ENCODE peak calls at places on chromosomes 5 and 9, in six cellular contexts. Y, R, A, T, E and P are unnamed samples.

GRCh38 chr9:134056483-134057310 is 11.1 kb downstream of the BRD3 start:
- DNase-seq in Y (peak), E (peak), A (no peak), T (peak), R (no peak), P (no peak)

GRCh38 chr9:77883846-77884771 is 147.5 kb downstream of the GNAQ start:
- DNase-seq in T (no peak), R (no peak), Y (no peak), A (peak), E (no peak), P (peak)

GRCh38 chr9:68619056-68619455 is 78.4 kb upstream of the TMEM252 start:
- DNase-seq in Y (no peak), E (no peak), A (no peak), R (no peak), T (no peak), P (no peak)

GRCh38 chr9:121883281-121884056 is 209.6 kb downstream of the TTLL11 start:
- DNase-seq in A (peak), E (no peak), T (no peak), R (no peak), Y (no peak), P (peak)

GRCh38 chr5:179533024-179533423 is 17.3 kb upstream of the RUFY1 start:
- DNase-seq in E (no peak), Y (no peak), A (no peak), T (no peak), R (no peak), P (no peak)

GRCh38 chr9:126148523-126148870 is 178.1 kb upstream of the MVB12B start:
- DNase-seq in R (no peak), Y (no peak), A (no peak), E (no peak), T (no peak), P (no peak)

GRCh38 chr9:70013598-70014196 is 30.0 kb upstream of the MAMDC2 start:
- DNase-seq in Y (no peak), T (no peak), R (no peak), E (peak), A (peak), P (no peak)

GRCh38 chr9:38068866-38069628 is at the start of gene SHB:
- DNase-seq in T (peak), A (peak), R (peak), E (peak), Y (peak), P (peak)

GRCh38 chr5:154368041-154368800 is 77.6 kb upstream of the SAP30L start:
- DNase-seq in E (peak), T (no peak), R (peak), A (peak), Y (peak), P (peak)

GRCh38 chr5:96942911-96943310 is 7.0 kb downstream of the LNPEP start:
- DNase-seq in E (no peak), Y (no peak), T (no peak), R (no peak), A (peak), P (no peak)

GRCh38 chr5:83306572-83307241 is 164.8 kb upstream of the VCAN start:
- DNase-seq in T (no peak), E (peak), Y (peak), R (no peak), A (peak), P (peak)

GRCh38 chr9:84301851-84302250 is 38.7 kb downstream of the SLC28A3 start:
- DNase-seq in Y (no peak), T (no peak), E (no peak), A (peak), R (no peak), P (no peak)

GRCh38 chr5:14914603-14915277 is 43.2 kb upstream of the ANKH start:
- DNase-seq in E (no peak), A (peak), T (no peak), R (no peak), Y (no peak), P (peak)

GRCh38 chr5:145854651-145855258 is 18.1 kb downstream of the GRXCR2 start:
- DNase-seq in A (peak), T (no peak), Y (no peak), R (peak), E (no peak), P (peak)

GRCh38 chr5:42596817-42597216 is 159.8 kb upstream of the CCDC152 start:
- DNase-seq in R (no peak), E (no peak), T (no peak), Y (no peak), A (no peak), P (no peak)

GRCh38 chr5:73912755-73913365 is 286.9 kb downstream of the ARHGEF28 start:
- DNase-seq in T (no peak), R (no peak), A (peak), E (no peak), Y (no peak), P (no peak)

GRCh38 chr5:43993634-43994395 is 390.8 kb downstream of the NNT start:
- DNase-seq in T (no peak), R (no peak), E (no peak), Y (no peak), A (no peak), P (no peak)

GRCh38 chr5:28408186-28408585 is 1369.8 kb upstream of the CDH9 start:
- DNase-seq in A (no peak), E (no peak), T (no peak), Y (no peak), R (peak), P (peak)

GRCh38 chr5:63145167-63145566 is 566.5 kb downstream of the LRRC70 start:
- DNase-seq in T (peak), A (no peak), R (no peak), Y (no peak), E (no peak), P (no peak)

GRCh38 chr9:117868594-117868993 is 164.4 kb downstream of the TLR4 start:
- DNase-seq in Y (no peak), A (no peak), R (no peak), T (no peak), E (no peak), P (no peak)

GRCh38 chr9:131562032-131562959 is 17.0 kb downstream of the PRRT1B start:
- DNase-seq in R (no peak), Y (no peak), T (no peak), A (peak), E (no peak), P (no peak)

GRCh38 chr5:174159327-174160247 is 114.1 kb downstream of the NSG2 start:
- DNase-seq in R (peak), T (no peak), Y (no peak), E (no peak), A (no peak), P (peak)

GRCh38 chr9:93612796-93613154 is 36.4 kb downstream of the PHF2 start:
- DNase-seq in T (no peak), E (no peak), Y (no peak), R (no peak), A (no peak), P (no peak)

GRCh38 chr9:132814937-132815336 is 63.1 kb downstream of the AK8 start:
- DNase-seq in Y (no peak), T (peak), E (no peak), R (no peak), A (no peak), P (no peak)

GRCh38 chr5:170467000-170467707 is 36.7 kb upstream of the KCNIP1 start:
- DNase-seq in E (no peak), Y (no peak), A (peak), T (no peak), R (peak), P (peak)

GRCh38 chr5:99320461-99320860 is 391.7 kb upstream of the CHD1 start:
- DNase-seq in A (no peak), Y (no peak), R (peak), T (no peak), E (no peak), P (no peak)

GRCh38 chr5:59816901-59817300 is 76.6 kb downstream of the PDE4D start:
- DNase-seq in R (no peak), E (no peak), A (no peak), Y (no peak), T (no peak), P (no peak)

GRCh38 chr5:168712280-168712924 is 133.2 kb upstream of the PANK3 start:
- DNase-seq in R (peak), T (no peak), Y (no peak), E (no peak), A (peak), P (peak)

GRCh38 chr9:113712053-113712452 is 164.1 kb upstream of the ZNF618 start:
- DNase-seq in A (peak), Y (peak), R (peak), T (no peak), E (no peak), P (no peak)

GRCh38 chr9:3285365-3286161 is 240.2 kb downstream of the RFX3 start:
- DNase-seq in Y (no peak), A (peak), T (no peak), R (no peak), E (no peak), P (no peak)

GRCh38 chr9:122058707-122059106 is 34.4 kb downstream of the TTLL11 start:
- DNase-seq in A (no peak), T (no peak), Y (no peak), R (no peak), E (no peak), P (no peak)

GRCh38 chr5:38796000-38796738 is 49.6 kb upstream of the OSMR start:
- DNase-seq in A (peak), T (peak), E (peak), Y (peak), R (no peak), P (no peak)

GRCh38 chr5:180644129-180644824 is 5.1 kb downstream of the FLT4 start:
- DNase-seq in Y (no peak), R (no peak), A (no peak), T (no peak), E (no peak), P (no peak)

GRCh38 chr9:38047301-38048251 is 21.5 kb downstream of the SHB start:
- DNase-seq in A (peak), R (peak), T (no peak), Y (peak), E (peak), P (peak)

GRCh38 chr9:93295031-93295430 is 111.1 kb downstream of the WNK2 start:
- DNase-seq in E (no peak), R (no peak), Y (no peak), A (no peak), T (peak), P (no peak)

GRCh38 chr5:102760815-102761214 is 5.7 kb downstream of the PAM start:
- DNase-seq in Y (no peak), E (peak), A (peak), R (no peak), T (peak), P (no peak)

GRCh38 chr5:145682197-145682895 is 152.8 kb downstream of the PRELID2 start:
- DNase-seq in E (no peak), A (no peak), Y (no peak), T (no peak), R (no peak), P (no peak)

DNA sequence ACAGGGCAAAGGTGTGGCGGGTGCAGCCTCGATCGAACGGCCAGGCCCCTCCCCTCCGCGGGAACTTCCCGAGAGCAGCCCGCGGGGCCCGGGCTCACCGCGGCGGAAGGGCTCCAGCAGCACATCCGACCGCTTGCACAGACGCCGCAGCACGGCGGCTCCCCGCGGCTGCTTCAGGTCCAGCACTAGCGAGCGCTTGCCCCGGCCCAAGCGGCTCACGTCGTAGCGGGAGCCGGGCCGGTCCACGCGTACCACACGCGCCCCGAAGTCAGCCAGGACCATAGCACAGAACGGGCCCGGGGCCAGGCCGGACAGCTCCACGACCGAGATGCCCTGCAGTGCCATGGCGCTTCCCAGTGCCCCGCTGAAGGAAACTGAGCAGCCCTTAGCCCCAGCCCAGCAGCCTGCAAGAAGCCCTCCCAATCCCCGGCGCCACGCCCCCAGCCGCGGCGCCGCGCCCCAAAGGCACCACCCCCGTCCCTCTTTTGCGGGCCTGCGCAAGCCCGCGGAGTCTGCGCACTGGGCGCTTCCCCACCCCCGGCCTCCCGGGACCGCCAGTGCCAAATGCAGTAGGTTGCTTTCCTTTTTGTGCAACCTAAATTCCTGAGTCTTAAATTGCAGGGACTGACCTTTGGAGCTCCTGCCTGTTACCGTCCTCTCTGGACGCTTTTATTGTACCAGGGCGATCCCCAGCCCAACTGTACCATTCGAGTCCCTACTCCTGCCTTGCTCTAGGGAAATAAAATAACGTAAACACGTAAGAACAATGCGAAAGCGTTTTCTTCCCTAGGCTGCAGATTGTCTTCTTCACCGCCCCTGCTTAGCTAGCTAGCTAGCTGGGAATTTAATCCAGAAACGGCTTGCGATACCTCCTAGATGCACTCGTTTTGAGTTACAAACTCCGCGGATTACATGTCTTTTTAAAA is at the start of gene AMACR:
- DNase-seq in E (peak), A (peak), T (peak), R (peak), Y (peak), P (peak)
- TF ChIP-seq POLR2A in E (peak), A (peak), T (no peak), R (peak), Y (peak), P (peak)

DNA sequence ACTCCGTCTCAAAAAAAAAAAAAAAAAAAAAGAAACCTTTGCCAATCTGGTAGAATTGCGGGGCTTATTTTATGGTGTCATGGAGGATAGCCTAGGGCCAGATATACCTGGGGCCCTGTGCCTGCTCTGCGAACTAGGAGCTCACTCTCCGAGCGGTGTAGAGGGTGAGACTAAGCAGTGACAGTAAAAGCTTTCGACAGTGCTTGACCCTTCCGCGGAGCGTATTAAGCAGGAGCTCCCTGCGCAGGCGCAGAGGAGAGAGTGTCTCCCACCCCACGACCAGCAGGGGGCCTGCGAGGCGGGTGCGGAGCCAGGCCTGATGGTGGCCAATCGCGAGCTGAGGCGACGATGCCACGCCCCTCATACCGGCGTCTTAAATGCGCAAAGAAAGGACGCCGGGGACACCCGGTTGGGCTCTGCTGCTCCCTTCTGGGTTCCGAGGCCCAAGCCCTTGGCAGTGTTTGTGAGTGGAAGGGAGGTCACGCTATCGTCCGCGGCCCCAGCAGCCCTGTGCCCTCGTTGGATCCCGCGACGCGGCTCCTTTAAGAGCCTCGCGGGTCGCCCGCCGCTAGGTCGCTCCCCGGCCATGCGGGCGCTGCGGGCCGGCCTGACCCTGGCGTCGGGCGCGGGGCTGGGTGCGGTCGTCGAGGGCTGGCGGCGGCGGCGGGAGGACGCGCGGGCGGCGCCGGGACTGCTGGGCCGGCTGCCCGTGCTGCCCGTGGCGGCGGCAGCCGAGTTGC is at the start of gene ENDOG:
- DNase-seq in E (peak), A (peak), T (peak), Y (peak), R (peak), P (peak)
- TF ChIP-seq POLR2A in E (peak), A (peak), T (no peak), Y (peak), R (peak), P (peak)

GRCh38 chr5:32233696-32234447 is 59.8 kb upstream of the GOLPH3 start:
- DNase-seq in R (peak), Y (peak), A (peak), E (no peak), T (no peak), P (peak)
- TF ChIP-seq POLR2A in R (no peak), Y (peak), A (no peak), E (no peak), T (no peak), P (no peak)

GRCh38 chr5:150152636-150153462 is 2.8 kb downstream of the PDGFRB start:
- DNase-seq in A (peak), E (no peak), Y (no peak), T (no peak), R (no peak), P (no peak)

GRCh38 chr5:150153483-150153882 is 2.2 kb downstream of the PDGFRB start:
- DNase-seq in A (peak), T (no peak), E (no peak), R (no peak), Y (no peak), P (no peak)

GRCh38 chr5:150154618-150155134 is 969 bp downstream of the PDGFRB start:
- DNase-seq in A (no peak), E (no peak), Y (no peak), T (no peak), R (no peak), P (no peak)

GRCh38 chr5:150155258-150156032 is at the start of gene PDGFRB:
- DNase-seq in R (no peak), A (peak), E (peak), Y (peak), T (peak), P (peak)

GRCh38 chr5:150153957-150154617 is 1.6 kb downstream of the PDGFRB start:
- DNase-seq in R (peak), A (peak), E (no peak), Y (no peak), T (no peak), P (no peak)
- TF ChIP-seq POLR2A in R (no peak), A (peak), E (no peak), Y (peak), T (no peak), P (peak)

GRCh38 chr5:90558344-90559192 is at the start of gene ADGRV1:
- DNase-seq in T (no peak), R (peak), Y (peak), E (no peak), A (peak), P (no peak)
- TF ChIP-seq POLR2A in T (no peak), R (no peak), Y (peak), E (no peak), A (no peak), P (no peak)

GRCh38 chr9:26946753-26947727 is at the start of gene PLAA:
- DNase-seq in A (peak), T (peak), Y (peak), E (peak), R (peak), P (peak)
- TF ChIP-seq POLR2A in A (peak), T (no peak), Y (peak), E (no peak), R (no peak), P (peak)

GRCh38 chr9:114804504-114804903 is 1.3 kb downstream of the TNFSF15 start:
- DNase-seq in A (peak), E (no peak), Y (peak), R (peak), T (no peak), P (peak)

GRCh38 chr9:114803459-114803858 is 2.4 kb downstream of the TNFSF15 start:
- DNase-seq in Y (no peak), T (no peak), E (no peak), A (no peak), R (no peak), P (no peak)

GRCh38 chr9:114803886-114804285 is 2.0 kb downstream of the TNFSF15 start:
- DNase-seq in R (no peak), T (no peak), Y (no peak), A (peak), E (no peak), P (no peak)

GRCh38 chr9:114806571-114806970 is 732 bp upstream of the TNFSF15 start:
- DNase-seq in R (no peak), T (no peak), E (no peak), A (no peak), Y (no peak), P (no peak)

GRCh38 chr9:114805670-114806551 is at the start of gene TNFSF15:
- DNase-seq in Y (peak), T (no peak), R (peak), E (peak), A (peak), P (no peak)
- TF ChIP-seq POLR2A in Y (peak), T (no peak), R (peak), E (no peak), A (no peak), P (no peak)